ENCODE peak calls at places on chromosome 11, in five cellular contexts. One of them, this sample, is unnamed.

GRCh38 chr11:72238040-72238450 is 5.9 kb downstream of the PHOX2A start:
- DNase-seq in A549: peak
- DNase-seq in CD8-positive, alpha-beta T cell: no peak
- DNase-seq in fibroblast of mammary gland: peak
- DNase-seq in right atrium auricular region: no peak
- DNase-seq in this sample: peak

GRCh38 chr11:104694259-104695070 is 203.8 kb downstream of the CASP12 start:
- DNase-seq in A549: no peak
- DNase-seq in CD8-positive, alpha-beta T cell: no peak
- DNase-seq in fibroblast of mammary gland: peak
- DNase-seq in right atrium auricular region: no peak
- DNase-seq in this sample: peak

GRCh38 chr11:66841861-66842260 is 1.4 kb upstream of the RCE1 start:
- DNase-seq in A549: no peak
- DNase-seq in CD8-positive, alpha-beta T cell: no peak
- DNase-seq in fibroblast of mammary gland: no peak
- DNase-seq in right atrium auricular region: no peak
- DNase-seq in this sample: no peak

GRCh38 chr11:119441898-119442243 is 18.9 kb upstream of the THY1 start:
- DNase-seq in A549: no peak
- DNase-seq in CD8-positive, alpha-beta T cell: no peak
- DNase-seq in fibroblast of mammary gland: no peak
- DNase-seq in right atrium auricular region: no peak
- DNase-seq in this sample: no peak

GRCh38 chr11:123307276-123307675 is 112.2 kb upstream of the CLMP start:
- DNase-seq in A549: no peak
- DNase-seq in CD8-positive, alpha-beta T cell: no peak
- DNase-seq in fibroblast of mammary gland: no peak
- DNase-seq in right atrium auricular region: no peak
- DNase-seq in this sample: no peak

GRCh38 chr11:82003671-82004148 is 730.0 kb downstream of the FAM181B start:
- DNase-seq in A549: no peak
- DNase-seq in CD8-positive, alpha-beta T cell: no peak
- DNase-seq in fibroblast of mammary gland: peak
- DNase-seq in right atrium auricular region: no peak
- DNase-seq in this sample: peak

GRCh38 chr11:9738126-9738525 is 74.2 kb downstream of the SWAP70 start:
- DNase-seq in A549: no peak
- DNase-seq in CD8-positive, alpha-beta T cell: no peak
- DNase-seq in fibroblast of mammary gland: no peak
- DNase-seq in right atrium auricular region: no peak
- DNase-seq in this sample: no peak

GRCh38 chr11:6968816-6969215 is 42.6 kb downstream of the ZNF215 start:
- DNase-seq in A549: no peak
- DNase-seq in CD8-positive, alpha-beta T cell: no peak
- DNase-seq in fibroblast of mammary gland: peak
- DNase-seq in right atrium auricular region: no peak
- DNase-seq in this sample: peak

GRCh38 chr11:39365809-39366436 is 2093.5 kb downstream of the LRRC4C start:
- DNase-seq in A549: no peak
- DNase-seq in CD8-positive, alpha-beta T cell: no peak
- DNase-seq in fibroblast of mammary gland: no peak
- DNase-seq in right atrium auricular region: no peak
- DNase-seq in this sample: no peak

GRCh38 chr11:94028436-94028835 is 7.3 kb downstream of the HEPHL1 start:
- DNase-seq in A549: no peak
- DNase-seq in CD8-positive, alpha-beta T cell: no peak
- DNase-seq in fibroblast of mammary gland: peak
- DNase-seq in right atrium auricular region: no peak
- DNase-seq in this sample: peak

GRCh38 chr11:106271126-106271525 is 193.7 kb downstream of the AASDHPPT start:
- DNase-seq in A549: no peak
- DNase-seq in CD8-positive, alpha-beta T cell: no peak
- DNase-seq in fibroblast of mammary gland: peak
- DNase-seq in right atrium auricular region: no peak
- DNase-seq in this sample: no peak

GRCh38 chr11:58394195-58394594 is 12.5 kb downstream of the OR5B3 start:
- DNase-seq in A549: no peak
- DNase-seq in CD8-positive, alpha-beta T cell: no peak
- DNase-seq in fibroblast of mammary gland: peak
- DNase-seq in right atrium auricular region: no peak
- DNase-seq in this sample: peak

GRCh38 chr11:115996808-115997188 is 492.6 kb upstream of the CADM1 start:
- DNase-seq in A549: no peak
- DNase-seq in CD8-positive, alpha-beta T cell: no peak
- DNase-seq in fibroblast of mammary gland: no peak
- DNase-seq in right atrium auricular region: no peak
- DNase-seq in this sample: no peak

GRCh38 chr11:67167086-67167485 is 48.0 kb downstream of the KDM2A start:
- DNase-seq in A549: no peak
- DNase-seq in CD8-positive, alpha-beta T cell: no peak
- DNase-seq in fibroblast of mammary gland: peak
- DNase-seq in right atrium auricular region: no peak
- DNase-seq in this sample: peak

GRCh38 chr11:44263711-44264110 is 46.2 kb downstream of the ALX4 start:
- DNase-seq in A549: no peak
- DNase-seq in CD8-positive, alpha-beta T cell: no peak
- DNase-seq in fibroblast of mammary gland: no peak
- DNase-seq in right atrium auricular region: no peak
- DNase-seq in this sample: no peak

GRCh38 chr11:48066881-48067800 is 86.8 kb downstream of the PTPRJ start:
- DNase-seq in A549: no peak
- DNase-seq in CD8-positive, alpha-beta T cell: no peak
- DNase-seq in fibroblast of mammary gland: peak
- DNase-seq in right atrium auricular region: no peak
- DNase-seq in this sample: no peak

GRCh38 chr11:85698195-85698594 is 12.2 kb upstream of the CCDC89 start:
- DNase-seq in A549: no peak
- DNase-seq in CD8-positive, alpha-beta T cell: no peak
- DNase-seq in fibroblast of mammary gland: peak
- DNase-seq in right atrium auricular region: no peak
- DNase-seq in this sample: no peak

GRCh38 chr11:35101223-35101622 is 37.7 kb upstream of the CD44 start:
- DNase-seq in A549: no peak
- DNase-seq in CD8-positive, alpha-beta T cell: no peak
- DNase-seq in fibroblast of mammary gland: peak
- DNase-seq in right atrium auricular region: no peak
- DNase-seq in this sample: no peak

GRCh38 chr11:47980907-47981621 is 705 bp downstream of the PTPRJ start:
- DNase-seq in A549: peak
- DNase-seq in CD8-positive, alpha-beta T cell: no peak
- DNase-seq in fibroblast of mammary gland: no peak
- DNase-seq in right atrium auricular region: no peak
- DNase-seq in this sample: peak

GRCh38 chr11:35458846-35459245 is 39.5 kb upstream of the SLC1A2 start:
- DNase-seq in A549: no peak
- DNase-seq in CD8-positive, alpha-beta T cell: no peak
- DNase-seq in fibroblast of mammary gland: peak
- DNase-seq in right atrium auricular region: no peak
- DNase-seq in this sample: no peak

GRCh38 chr11:115217726-115218311 is 286.4 kb downstream of the CADM1 start:
- DNase-seq in A549: no peak
- DNase-seq in CD8-positive, alpha-beta T cell: no peak
- DNase-seq in fibroblast of mammary gland: no peak
- DNase-seq in right atrium auricular region: no peak
- DNase-seq in this sample: no peak

GRCh38 chr11:93543292-93543977 is at the start of gene SMCO4:
- DNase-seq in A549: peak
- DNase-seq in CD8-positive, alpha-beta T cell: peak
- DNase-seq in fibroblast of mammary gland: peak
- DNase-seq in right atrium auricular region: peak
- DNase-seq in this sample: peak

GRCh38 chr11:14974723-14975587 is 2.8 kb upstream of the CALCA start:
- DNase-seq in A549: peak
- DNase-seq in CD8-positive, alpha-beta T cell: peak
- DNase-seq in fibroblast of mammary gland: peak
- DNase-seq in right atrium auricular region: peak
- DNase-seq in this sample: peak

GRCh38 chr11:75722669-75723042 is 5.0 kb downstream of the MOGAT2 start:
- DNase-seq in A549: no peak
- DNase-seq in CD8-positive, alpha-beta T cell: no peak
- DNase-seq in fibroblast of mammary gland: no peak
- DNase-seq in right atrium auricular region: no peak
- DNase-seq in this sample: no peak
- H3K4me3 ChIP-seq in A549: no peak
- H3K4me3 ChIP-seq in CD8-positive, alpha-beta T cell: no peak
- H3K4me3 ChIP-seq in fibroblast of mammary gland: no peak
- H3K4me3 ChIP-seq in right atrium auricular region: no peak
- H3K4me3 ChIP-seq in this sample: no peak

DNA sequence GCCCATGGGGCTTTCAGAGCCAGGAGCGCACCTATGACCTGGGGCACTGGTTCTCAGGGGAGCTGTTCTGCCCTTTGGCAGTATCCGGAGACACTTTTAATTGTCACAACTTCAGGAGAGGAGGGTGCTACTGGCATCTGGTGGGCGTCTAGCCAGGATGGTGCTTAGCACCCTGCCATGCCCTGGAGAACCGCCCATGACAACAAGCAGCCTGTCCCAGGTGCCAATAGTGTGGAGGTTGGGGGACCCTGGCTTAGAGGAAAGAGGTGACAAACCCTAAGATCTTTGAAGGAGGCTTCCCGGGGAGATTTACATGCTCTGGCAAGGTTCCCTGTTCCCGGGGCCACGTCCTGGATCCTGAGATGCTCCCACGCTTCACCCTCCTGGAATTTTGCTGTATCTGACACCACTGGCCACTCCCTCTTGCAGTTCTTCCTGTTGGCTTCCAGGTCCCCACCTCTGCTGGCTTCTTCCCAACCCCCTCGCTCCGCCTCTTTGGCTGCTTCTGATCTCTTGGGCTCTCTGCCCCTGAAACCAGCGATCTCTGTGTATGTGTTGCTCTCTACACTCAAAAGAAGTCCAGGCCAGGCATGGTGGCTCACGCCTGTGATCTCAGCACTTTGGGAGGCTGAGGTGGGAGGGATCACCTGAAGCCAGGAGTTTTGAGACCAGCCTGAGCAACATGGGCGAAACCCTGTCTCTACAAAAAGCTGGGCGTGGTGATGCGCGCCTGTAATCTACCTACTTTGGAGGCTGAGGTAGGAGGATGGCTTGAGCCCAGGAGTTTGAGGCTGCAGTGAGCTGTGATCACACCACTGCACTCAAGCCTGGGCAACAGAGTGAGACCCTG is 31.1 kb downstream of the FADS3 start:
- DNase-seq in A549: no peak
- DNase-seq in CD8-positive, alpha-beta T cell: no peak
- DNase-seq in fibroblast of mammary gland: peak
- DNase-seq in right atrium auricular region: peak
- DNase-seq in this sample: no peak
- TF ChIP-seq CTCF in A549: no peak
- TF ChIP-seq CTCF in CD8-positive, alpha-beta T cell: no peak
- TF ChIP-seq CTCF in fibroblast of mammary gland: no peak
- TF ChIP-seq CTCF in right atrium auricular region: no peak
- TF ChIP-seq CTCF in this sample: no peak

GRCh38 chr11:12315024-12315423 is 62.3 kb upstream of the PARVA start:
- DNase-seq in A549: no peak
- DNase-seq in CD8-positive, alpha-beta T cell: no peak
- DNase-seq in fibroblast of mammary gland: no peak
- DNase-seq in right atrium auricular region: no peak
- DNase-seq in this sample: no peak

GRCh38 chr11:12316432-12316831 is 60.9 kb upstream of the PARVA start:
- DNase-seq in A549: no peak
- DNase-seq in CD8-positive, alpha-beta T cell: no peak
- DNase-seq in fibroblast of mammary gland: no peak
- DNase-seq in right atrium auricular region: no peak
- DNase-seq in this sample: no peak

GRCh38 chr11:12319734-12320387 is 57.5 kb upstream of the PARVA start:
- DNase-seq in A549: no peak
- DNase-seq in CD8-positive, alpha-beta T cell: no peak
- DNase-seq in fibroblast of mammary gland: no peak
- DNase-seq in right atrium auricular region: no peak
- DNase-seq in this sample: no peak

GRCh38 chr11:12321217-12321937 is 56.0 kb upstream of the PARVA start:
- DNase-seq in A549: no peak
- DNase-seq in CD8-positive, alpha-beta T cell: no peak
- DNase-seq in fibroblast of mammary gland: no peak
- DNase-seq in right atrium auricular region: no peak
- DNase-seq in this sample: no peak

DNA sequence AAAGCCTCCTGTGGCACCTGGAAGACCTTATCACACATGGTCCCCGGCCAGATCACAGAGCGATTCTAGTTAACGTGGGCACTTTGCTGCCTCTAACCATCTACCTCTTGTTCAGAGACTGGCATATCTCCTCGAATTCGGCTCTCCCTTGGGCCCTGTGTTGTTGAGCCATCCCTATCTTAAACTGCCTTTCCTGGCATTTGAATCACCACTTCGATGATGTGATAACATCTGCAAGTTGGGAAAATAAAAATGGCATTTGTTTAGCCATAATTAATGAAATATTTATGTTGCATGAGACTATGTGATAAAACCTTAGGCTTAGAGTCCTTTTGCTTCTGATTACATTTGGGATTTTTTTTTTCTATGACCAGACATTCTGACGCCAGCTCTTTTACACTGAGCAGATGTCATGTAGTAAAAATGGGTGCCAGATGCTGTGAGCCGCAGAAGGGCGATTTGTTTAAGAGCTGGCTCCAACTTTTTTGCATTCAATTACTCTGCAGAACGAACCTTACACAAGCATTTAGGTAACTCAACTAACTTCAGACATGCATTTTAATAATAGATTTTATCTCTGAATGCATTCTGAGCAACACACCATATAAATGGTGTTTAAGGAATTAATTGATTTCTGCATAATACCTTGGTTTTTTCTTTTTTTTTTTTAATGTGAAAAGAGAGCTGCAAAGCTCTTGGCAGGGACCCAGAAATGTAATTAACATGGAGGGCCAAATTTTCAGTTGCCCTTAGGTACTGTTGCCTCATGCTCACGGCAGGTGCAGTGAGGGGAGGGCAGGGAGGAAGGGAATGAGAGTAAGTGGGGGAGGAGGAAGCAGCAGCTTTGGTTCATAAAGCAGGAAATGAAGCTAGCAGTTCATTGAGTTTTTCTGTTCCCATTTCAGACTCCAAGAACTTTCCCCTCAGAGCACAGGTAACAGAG is 58.3 kb upstream of the PARVA start:
- DNase-seq in A549: no peak
- DNase-seq in CD8-positive, alpha-beta T cell: no peak
- DNase-seq in fibroblast of mammary gland: peak
- DNase-seq in right atrium auricular region: no peak
- DNase-seq in this sample: peak
- H3K4me3 ChIP-seq in A549: no peak
- H3K4me3 ChIP-seq in CD8-positive, alpha-beta T cell: no peak
- H3K4me3 ChIP-seq in fibroblast of mammary gland: no peak
- H3K4me3 ChIP-seq in right atrium auricular region: no peak
- H3K4me3 ChIP-seq in this sample: no peak

DNA sequence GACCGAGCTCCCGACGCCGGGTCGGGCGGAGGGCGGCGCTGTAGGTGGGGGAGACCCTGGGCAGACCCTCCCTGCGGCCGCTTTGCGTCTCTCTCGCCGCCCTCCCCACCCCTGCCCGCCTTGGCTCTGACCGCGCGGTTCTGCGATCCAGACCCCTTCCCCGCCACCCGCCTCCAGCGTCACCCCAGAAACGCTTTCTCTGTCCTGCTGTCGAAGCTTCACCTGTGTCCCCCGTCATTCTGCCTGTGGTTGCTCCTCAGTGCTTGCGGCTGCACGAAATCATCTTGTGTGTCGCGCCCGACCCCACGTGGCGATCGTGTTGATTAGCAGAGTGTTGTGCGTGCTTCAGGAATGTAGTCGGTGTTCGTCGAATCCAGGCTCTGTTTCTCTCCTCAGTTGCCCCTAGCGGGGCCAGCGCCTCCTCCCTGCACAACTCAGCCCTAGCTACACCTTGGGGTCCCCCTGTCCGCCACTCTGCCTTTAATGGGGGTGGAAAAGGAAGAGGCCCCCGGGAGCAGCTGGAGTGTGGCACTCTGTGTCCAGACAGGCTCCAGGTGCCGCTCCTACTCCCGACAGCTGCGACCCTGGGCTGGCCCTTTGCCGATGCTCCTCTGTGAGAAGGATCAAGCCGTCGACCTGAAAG is 851 bp downstream of the PTDSS2 start:
- DNase-seq in A549: peak
- DNase-seq in CD8-positive, alpha-beta T cell: peak
- DNase-seq in fibroblast of mammary gland: peak
- DNase-seq in right atrium auricular region: peak
- DNase-seq in this sample: peak
- TF ChIP-seq CTCF in A549: peak
- TF ChIP-seq CTCF in CD8-positive, alpha-beta T cell: peak
- TF ChIP-seq CTCF in fibroblast of mammary gland: peak
- TF ChIP-seq CTCF in right atrium auricular region: peak
- TF ChIP-seq CTCF in this sample: peak

This sample was measured in foreskin fibroblast.